ENCODE peak calls at places on chromosome 13, in eight cellular contexts. N is central memory CD8-positive, alpha-beta T cell; X is activated CD8-positive, alpha-beta memory T cell treated with anti-CD3 and anti-CD28 coated beads for 4 hours; L is GM03348; D is NCI-H1694 treated with DMSO at 0.1 percent for 48 hours; K is pons; G is memory B cell; O is neural crest cell. W is an unnamed sample.

GRCh38 chr13:109744512-109745051 is 41.8 kb downstream of the IRS2 start:
- DNase-seq in N (no peak), X (no peak), L (no peak), D (no peak), K (peak), G (no peak), O (no peak), W (peak)

GRCh38 chr13:29105779-29106178 is 285.6 kb downstream of the MTUS2 start:
- DNase-seq in N (no peak), X (no peak), L (no peak), D (no peak), K (no peak), G (no peak), O (no peak), W (no peak)

GRCh38 chr13:36880961-36881360 is 39.1 kb downstream of the SMAD9 start:
- DNase-seq in N (no peak), X (no peak), L (peak), D (no peak), K (no peak), G (no peak), O (no peak), W (no peak)

GRCh38 chr13:67736646-67737420 is 506.7 kb upstream of the PCDH9 start:
- DNase-seq in N (no peak), X (no peak), L (peak), D (peak), K (peak), G (no peak), O (peak), W (peak)

GRCh38 chr13:27952931-27953670 is 16.0 kb downstream of the CDX2 start:
- DNase-seq in N (no peak), X (no peak), L (no peak), D (no peak), K (no peak), G (no peak), O (no peak), W (no peak)

GRCh38 chr13:27965740-27966640 is 3.1 kb downstream of the CDX2 start:
- DNase-seq in N (no peak), X (no peak), L (no peak), D (no peak), K (no peak), G (no peak), O (no peak), W (no peak)

GRCh38 chr13:106432636-106433035 is 102.8 kb downstream of the EFNB2 start:
- DNase-seq in N (no peak), X (no peak), L (no peak), D (no peak), K (no peak), G (no peak), O (no peak), W (no peak)

GRCh38 chr13:75769141-75769905 is 133.2 kb downstream of the LMO7 start:
- DNase-seq in N (no peak), X (no peak), L (no peak), D (no peak), K (no peak), G (no peak), O (no peak), W (no peak)

GRCh38 chr13:40982772-40983171 is 36.3 kb downstream of the ELF1 start:
- DNase-seq in N (peak), X (no peak), L (no peak), D (no peak), K (peak), G (peak), O (no peak), W (no peak)

GRCh38 chr13:112734696-112735547 is 45.1 kb downstream of the ATP11A start:
- DNase-seq in N (no peak), X (no peak), L (peak), D (no peak), K (no peak), G (no peak), O (no peak), W (no peak)

GRCh38 chr13:111005808-111006494 is 91.1 kb upstream of the ANKRD10 start:
- DNase-seq in N (no peak), X (no peak), L (peak), D (no peak), K (peak), G (no peak), O (no peak), W (no peak)

GRCh38 chr13:40653558-40654318 is 12.7 kb downstream of the FOXO1 start:
- DNase-seq in N (no peak), X (no peak), L (peak), D (no peak), K (no peak), G (no peak), O (no peak), W (no peak)

GRCh38 chr13:77698211-77699058 is 948 bp downstream of the SLAIN1 start:
- DNase-seq in N (peak), X (peak), L (peak), D (peak), K (peak), G (peak), O (peak), W (peak)

GRCh38 chr13:31067416-31068118 is 94.1 kb downstream of the HSPH1 start:
- DNase-seq in N (no peak), X (no peak), L (peak), D (no peak), K (no peak), G (no peak), O (no peak), W (no peak)

GRCh38 chr13:38785490-38785889 is 98.6 kb downstream of the FREM2 start:
- DNase-seq in N (no peak), X (no peak), L (no peak), D (no peak), K (no peak), G (no peak), O (no peak), W (no peak)